ENCODE peak calls at places on chromosomes 6 and 20, in four cellular contexts. N, J, U and Z are unnamed samples. For H3K4me1, the result is how much of the 10 kb centered on the place peaks cover.

GRCh38 chr6:32189082-32189741 is 790 bp downstream of the PBX2 start:
- DNase-seq in N (no peak), J (no peak), U (no peak), Z (no peak)

GRCh38 chr20:44151621-44152416 is 35.2 kb downstream of the JPH2 start:
- DNase-seq in N (no peak), J (peak), U (no peak), Z (no peak)

GRCh38 chr6:141550471-141550870 is 582.3 kb upstream of the GJE1 start:
- DNase-seq in N (no peak), J (no peak), U (no peak), Z (no peak)

GRCh38 chr6:30158475-30159025 is 2.5 kb downstream of the TRIM10 start:
- DNase-seq in N (no peak), J (no peak), U (no peak), Z (no peak)

GRCh38 chr20:40963505-40963845 is 65.1 kb upstream of the TOP1 start:
- DNase-seq in N (no peak), J (no peak), U (no peak), Z (no peak)

GRCh38 chr20:34922654-34923381 is 32.8 kb downstream of the GSS start:
- DNase-seq in N (no peak), J (peak), U (peak), Z (no peak)

GRCh38 chr20:4689224-4689623 is 32.5 kb upstream of the PRND start:
- DNase-seq in N (no peak), J (no peak), U (no peak), Z (no peak)

GRCh38 chr20:59006167-59006863 is 739 bp downstream of the CTSZ start:
- DNase-seq in N (peak), J (no peak), U (no peak), Z (no peak)

GRCh38 chr6:33248643-33248931 is 23.1 kb downstream of the VPS52 start:
- DNase-seq in N (no peak), J (peak), U (no peak), Z (peak)

GRCh38 chr6:133890941-133891813 is 2.3 kb downstream of the TCF21 start:
- DNase-seq in N (peak), J (no peak), U (no peak), Z (peak)

GRCh38 chr20:24953621-24954133 is 4.6 kb downstream of the CST7 start:
- DNase-seq in N (peak), J (no peak), U (no peak), Z (no peak)

GRCh38 chr6:67875877-67876383 is 759.2 kb upstream of the ADGRB3 start:
- DNase-seq in N (no peak), J (no peak), U (no peak), Z (no peak)

GRCh38 chr20:13430346-13431002 is 208.3 kb downstream of the TASP1 start:
- DNase-seq in N (no peak), J (peak), U (no peak), Z (no peak)

GRCh38 chr20:25247100-25247665 is 702 bp upstream of the PYGB start:
- DNase-seq in N (peak), J (peak), U (no peak), Z (peak)

GRCh38 chr20:14148042-14148441 is 152.7 kb downstream of the MACROD2 start:
- DNase-seq in N (no peak), J (peak), U (no peak), Z (no peak)

GRCh38 chr6:162621246-162621645 is 106.3 kb downstream of the PRKN start:
- DNase-seq in N (no peak), J (peak), U (no peak), Z (no peak)

GRCh38 chr6:34248198-34248726 is 544 bp downstream of the SMIM29 start:
- DNase-seq in N (peak), J (no peak), U (no peak), Z (peak)

GRCh38 chr20:63274381-63275228 is 2.0 kb downstream of the ARFGAP1 start:
- DNase-seq in N (no peak), J (no peak), U (no peak), Z (no peak)

GRCh38 chr6:137389150-137389664 is 105.0 kb downstream of the OLIG3 start:
- DNase-seq in N (peak), J (no peak), U (no peak), Z (no peak)

GRCh38 chr6:161254754-161255253 is 19.1 kb downstream of the AGPAT4 start:
- DNase-seq in N (no peak), J (peak), U (no peak), Z (no peak)

GRCh38 chr6:54262956-54263355 is 45.3 kb upstream of the TINAG start:
- DNase-seq in N (no peak), J (no peak), U (no peak), Z (no peak)

GRCh38 chr20:3068986-3069900 is 2.2 kb upstream of the OXT start:
- DNase-seq in N (no peak), J (no peak), U (no peak), Z (no peak)

GRCh38 chr20:22490287-22491187 is 93.8 kb downstream of the FOXA2 start:
- DNase-seq in N (peak), J (no peak), U (no peak), Z (peak)

GRCh38 chr6:45326698-45327417 is 1.3 kb upstream of the RUNX2 start:
- DNase-seq in N (no peak), J (no peak), U (no peak), Z (no peak)

GRCh38 chr6:108758884-108759283 is 89.3 kb upstream of the ARMC2 start:
- DNase-seq in N (no peak), J (no peak), U (no peak), Z (no peak)

GRCh38 chr6:140203611-140204553 is 829.4 kb upstream of the CITED2 start:
- DNase-seq in N (no peak), J (peak), U (no peak), Z (peak)

GRCh38 chr6:143612186-143612585 is 65.6 kb upstream of the PHACTR2 start:
- DNase-seq in N (no peak), J (no peak), U (no peak), Z (no peak)

GRCh38 chr6:43744490-43744889 is 25.5 kb upstream of the VEGFA start:
- DNase-seq in N (no peak), J (no peak), U (no peak), Z (no peak)

GRCh38 chr20:51345601-51346101 is 196.9 kb downstream of the NFATC2 start:
- DNase-seq in N (no peak), J (peak), U (no peak), Z (no peak)

GRCh38 chr20:10611357-10611756 is 62.4 kb downstream of the JAG1 start:
- DNase-seq in N (no peak), J (no peak), U (no peak), Z (peak)

GRCh38 chr20:57211949-57212889 is 54.2 kb downstream of the BMP7 start:
- DNase-seq in N (peak), J (peak), U (peak), Z (peak)

GRCh38 chr6:160348552-160349441 is 619 bp downstream of the SLC22A3 start:
- DNase-seq in N (peak), J (peak), U (no peak), Z (no peak)

GRCh38 chr20:40438161-40438835 is 250.7 kb downstream of the MAFB start:
- DNase-seq in N (no peak), J (no peak), U (no peak), Z (no peak)

GRCh38 chr6:118705799-118706481 is 54.5 kb upstream of the CEP85L start:
- DNase-seq in N (no peak), J (peak), U (no peak), Z (peak)

DNA sequence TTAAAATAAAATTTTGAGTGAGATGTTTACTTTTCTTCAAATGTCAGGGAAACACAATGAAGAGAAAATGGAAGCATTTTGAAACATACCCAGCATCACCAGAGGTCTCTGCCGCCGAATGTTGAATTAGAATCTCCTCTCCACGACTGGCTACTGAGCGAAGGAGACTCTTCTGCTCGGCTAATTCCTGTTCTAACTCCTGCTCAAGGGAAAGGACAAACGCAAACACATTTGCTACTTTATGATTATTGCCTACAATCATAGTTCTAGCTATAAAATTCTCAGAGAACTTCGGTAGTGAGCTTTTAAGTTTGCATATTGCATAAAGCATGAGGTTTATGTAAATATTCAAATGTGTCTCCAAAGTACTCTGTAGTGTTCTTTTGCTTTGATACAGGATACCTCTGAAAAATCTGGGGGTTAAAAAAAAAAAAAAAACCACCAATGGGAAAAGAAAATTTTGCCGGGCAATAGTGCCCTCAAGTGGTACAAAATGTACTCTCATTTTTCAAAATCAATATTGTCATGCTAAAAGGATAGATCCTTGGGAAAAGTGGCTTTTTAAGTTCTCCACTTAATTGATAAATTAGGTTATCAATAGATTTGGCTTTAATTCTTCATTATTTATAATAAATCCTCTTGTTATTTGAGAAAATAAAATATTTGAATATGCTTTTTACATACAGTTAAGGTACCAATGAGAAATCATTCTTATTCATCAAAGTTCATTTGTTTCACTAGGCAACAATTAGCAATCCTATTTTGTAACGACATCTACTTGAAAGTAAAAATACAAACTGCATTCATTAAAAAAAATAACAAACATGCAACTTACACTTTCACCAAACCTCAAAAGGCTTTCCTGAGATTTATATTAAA is 369.0 kb downstream of the SYNE1 start:
- DNase-seq in N (no peak), J (no peak), U (no peak), Z (peak)
- H3K4me3 ChIP-seq in N (no peak), J (no peak), U (no peak), Z (no peak)

GRCh38 chr20:53839423-53840176 is 230.8 kb downstream of the BCAS1 start:
- DNase-seq in N (peak), J (no peak), U (no peak), Z (no peak)

GRCh38 chr20:53834749-53835148 is 235.6 kb downstream of the BCAS1 start:
- DNase-seq in N (no peak), J (no peak), U (no peak), Z (no peak)

GRCh38 chr20:53834044-53834442 is 236.4 kb downstream of the BCAS1 start:
- DNase-seq in N (no peak), J (peak), U (no peak), Z (peak)

GRCh38 chr20:53838311-53838873 is 232.0 kb downstream of the BCAS1 start:
- DNase-seq in N (peak), J (no peak), U (no peak), Z (no peak)

DNA sequence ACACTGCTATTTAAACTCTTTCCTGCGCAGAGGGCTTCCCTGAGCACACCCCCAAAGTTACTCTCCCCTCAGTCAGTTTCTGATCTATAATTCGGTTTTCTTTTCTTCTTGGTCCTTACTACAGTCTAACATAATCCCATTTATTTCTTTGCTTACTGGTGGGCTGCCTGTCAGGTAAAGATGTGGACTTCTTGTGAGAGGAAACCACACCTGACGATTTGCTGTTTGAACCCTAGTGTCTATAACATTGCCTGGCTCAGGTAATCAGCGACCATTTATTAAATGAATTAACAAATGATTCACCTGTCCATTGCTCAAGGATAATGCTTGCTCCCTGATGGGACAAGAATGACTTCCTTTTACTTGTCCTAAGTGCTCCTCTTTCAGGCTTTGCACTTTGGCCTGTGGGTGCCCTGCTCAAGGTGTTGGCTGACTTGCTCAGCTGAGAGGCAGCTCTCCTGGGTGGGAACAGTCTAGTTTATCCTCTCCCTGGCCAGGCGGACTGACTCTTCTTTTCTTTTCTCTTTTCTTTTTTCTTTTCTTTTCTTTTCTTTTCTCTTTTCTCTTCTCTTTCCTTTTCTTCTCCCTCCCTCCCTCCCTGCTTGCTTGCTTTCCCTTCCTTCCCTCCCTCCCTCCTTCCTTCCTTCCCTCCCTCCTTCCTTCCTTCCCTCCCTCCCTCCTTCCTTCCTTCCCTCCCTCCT is 233.1 kb downstream of the BCAS1 start:
- DNase-seq in N (peak), J (no peak), U (no peak), Z (no peak)
- H3K4me1 ChIP-seq in N (under half), J (under half), U (under half), Z (under half)

DNA sequence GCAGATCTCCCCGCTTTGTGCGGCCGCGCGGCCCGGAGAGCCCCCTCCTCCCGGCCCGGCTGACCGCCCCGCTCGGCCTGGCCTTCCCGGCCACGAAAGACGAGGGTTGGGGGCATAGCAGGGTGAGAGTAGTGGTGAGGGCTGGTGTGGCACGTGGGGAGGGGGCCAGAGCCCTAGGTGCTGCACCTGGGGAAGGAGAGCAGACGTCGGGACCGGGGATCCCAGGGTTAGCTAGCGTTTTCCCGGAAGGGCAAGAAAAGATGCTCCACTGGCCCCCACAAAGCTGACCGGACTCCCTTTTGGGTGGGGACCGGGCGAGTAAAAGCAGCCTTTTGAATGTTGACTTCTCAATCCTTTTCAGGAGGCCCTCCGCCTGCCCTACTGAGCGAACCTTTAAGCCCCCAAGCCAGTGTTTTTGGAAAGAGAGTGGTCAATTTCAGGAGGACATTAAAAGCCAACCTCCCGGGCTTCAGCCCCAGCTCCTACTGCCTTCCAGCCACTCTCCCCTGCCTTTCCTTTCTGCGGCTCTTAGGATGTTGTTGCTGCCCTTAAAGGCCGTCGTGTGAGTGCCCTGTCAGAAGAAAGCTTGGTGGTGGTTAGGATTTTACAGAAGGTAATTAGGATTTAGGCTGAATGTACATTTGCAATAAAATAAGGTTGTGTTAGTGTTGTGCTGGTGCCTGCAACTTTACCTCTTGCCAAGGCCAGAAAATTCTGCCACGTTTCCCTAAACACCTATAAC is 652 bp upstream of the BACH2 start:
- DNase-seq in N (no peak), J (no peak), U (no peak), Z (no peak)
- H3K4me3 ChIP-seq in N (peak), J (peak), U (peak), Z (peak)

GRCh38 chr20:16072220-16072619 is 501.0 kb downstream of the KIF16B start:
- DNase-seq in N (no peak), J (no peak), U (no peak), Z (no peak)
- H3K4me1 ChIP-seq in N (under half), J (under half), U (under half), Z (under half)